ENCODE peak calls at places on chromosomes 3 and 15, in nine cellular contexts. W is activated CD4-positive, alpha-beta T cell treated with anti-CD3 and anti-CD28 coated beads, Interleukin-2, amount 50 U/mL, for 1 hour; Q is stimulated activated CD4-positive, alpha-beta T cell treated with anti-CD3 and anti-CD28 coated beads, TNF-alpha, amount 100 ng/mL, for 24 hours; V is adipocyte; A is Ammon's horn; B is stimulated activated naive CD4-positive, alpha-beta T cell; Z is CD4-positive, alpha-beta memory T cell; M is RKO; U is memory B cell. L is an unnamed sample.

GRCh38 chr3:188431553-188431952 is 277.6 kb downstream of the LPP start:
- DNase-seq in V (peak; percentile 65), W (no peak), B (no peak), Z (no peak), Q (no peak), A (no peak), U (no peak), M (no peak), L (peak; percentile 93)

GRCh38 chr3:138442433-138442832 is 8.0 kb downstream of the ESYT3 start:
- DNase-seq in A (no peak), Q (no peak), V (peak; percentile 32), B (no peak), M (peak; percentile 35), W (no peak), U (no peak), Z (no peak), L (peak; percentile 61)

GRCh38 chr15:24054547-24055245 is 367.6 kb upstream of the NDN start:
- DNase-seq in B (no peak), A (no peak), Q (no peak), V (no peak), W (no peak), U (no peak), Z (no peak), M (no peak), L (no peak)

GRCh38 chr15:63835211-63835568 is 1.4 kb upstream of the HERC1 start:
- DNase-seq in B (no peak), U (no peak), Q (no peak), V (no peak), M (no peak), Z (no peak), W (no peak), A (no peak), L (no peak)

GRCh38 chr3:167493240-167493639 is 19.4 kb upstream of the SERPINI2 start:
- DNase-seq in Z (no peak), A (no peak), U (no peak), W (no peak), V (no peak), B (no peak), M (peak; percentile 16), Q (no peak), L (peak; percentile 4)

GRCh38 chr15:96273317-96274086 is 57.0 kb upstream of the NR2F2 start:
- DNase-seq in B (no peak), U (no peak), A (no peak), Z (no peak), Q (peak; percentile 12), M (peak; percentile 76), W (no peak), V (peak; percentile 57), L (peak; percentile 100)

GRCh38 chr15:36612063-36612788 is 32.8 kb downstream of the CDIN1 start:
- DNase-seq in W (no peak), Q (no peak), A (no peak), U (no peak), V (peak; percentile 58), B (no peak), Z (no peak), M (peak; percentile 80), L (peak; percentile 96)

GRCh38 chr15:96348112-96349027 is 17.9 kb downstream of the NR2F2 start:
- DNase-seq in U (no peak), B (no peak), Q (no peak), Z (no peak), M (no peak), A (no peak), V (no peak), W (no peak), L (peak; percentile 55)

GRCh38 chr3:144018776-144019175 is 47.2 kb downstream of the DIPK2A start:
- DNase-seq in B (no peak), Z (no peak), Q (no peak), V (peak; percentile 72), U (no peak), W (no peak), M (no peak), A (no peak), L (peak; percentile 83)

GRCh38 chr15:29449136-29449535 is 179.5 kb upstream of the NSMCE3 start:
- DNase-seq in V (peak; percentile 15), Q (no peak), M (peak; percentile 20), W (no peak), A (no peak), Z (no peak), U (no peak), B (no peak), L (no peak)

GRCh38 chr3:171506743-171507319 is 46.6 kb upstream of the TNIK start:
- DNase-seq in W (no peak), V (peak; percentile 18), U (no peak), M (no peak), Z (no peak), Q (no peak), B (no peak), A (no peak), L (peak; percentile 46)

GRCh38 chr15:70262591-70263274 is 165.0 kb upstream of the TLE3 start:
- DNase-seq in Z (no peak), A (peak; percentile 61), V (no peak), B (no peak), M (no peak), U (no peak), W (no peak), Q (no peak), L (no peak)

GRCh38 chr3:13299531-13300155 is 120.5 kb downstream of the NUP210 start:
- DNase-seq in U (no peak), W (no peak), B (no peak), Z (no peak), V (no peak), M (no peak), Q (no peak), A (no peak), L (no peak)

GRCh38 chr15:25787855-25788521 is 75.1 kb downstream of the ATP10A start:
- DNase-seq in A (no peak), Q (no peak), Z (no peak), B (no peak), V (peak; percentile 20), M (peak; percentile 7), W (no peak), U (no peak), L (peak; percentile 3)

GRCh38 chr3:172132159-172132586 is 92.8 kb downstream of the FNDC3B start:
- DNase-seq in Z (peak; percentile 33), M (no peak), B (no peak), V (no peak), W (no peak), Q (no peak), U (no peak), A (no peak), L (no peak)

GRCh38 chr3:185059766-185060165 is 93.1 kb downstream of the C3orf70 start:
- DNase-seq in Q (no peak), B (no peak), V (no peak), W (no peak), M (no peak), A (no peak), Z (no peak), U (no peak), L (no peak)

GRCh38 chr3:38521391-38521987 is 25.3 kb downstream of the EXOG start:
- DNase-seq in Z (peak; percentile 54), B (peak; percentile 55), W (peak; percentile 56), Q (peak; percentile 51), A (peak; percentile 86), M (peak; percentile 75), V (peak; percentile 85), U (peak; percentile 56), L (peak; percentile 75)

GRCh38 chr3:52834871-52835501 is at the start of gene MUSTN1:
- DNase-seq in A (no peak), B (no peak), Z (no peak), Q (no peak), W (no peak), V (peak; percentile 27), U (no peak), M (no peak), L (no peak)

GRCh38 chr15:63772531-63772930 is 61.2 kb downstream of the HERC1 start:
- DNase-seq in W (no peak), B (no peak), Z (no peak), M (no peak), V (peak; percentile 22), Q (no peak), U (no peak), A (no peak), L (no peak)

GRCh38 chr3:132652640-132653270 is 6.9 kb downstream of the ACAD11 start:
- DNase-seq in M (no peak), Q (no peak), B (no peak), V (peak; percentile 16), W (no peak), Z (no peak), U (no peak), A (no peak), L (no peak)

GRCh38 chr3:122324871-122325323 is at the start of gene CSTA:
- DNase-seq in M (no peak), Q (no peak), V (no peak), Z (no peak), W (no peak), A (no peak), B (no peak), U (no peak), L (peak; percentile 98)

GRCh38 chr15:96361309-96362000 is 31.0 kb downstream of the NR2F2 start:
- DNase-seq in U (no peak), V (no peak), A (no peak), B (no peak), Q (no peak), M (no peak), W (no peak), Z (no peak), L (no peak)

GRCh38 chr3:100316656-100317069 is 17.9 kb upstream of the NIT2 start:
- DNase-seq in U (peak; percentile 23), B (peak; percentile 10), Q (peak; percentile 14), Z (peak; percentile 42), A (peak; percentile 59), V (peak; percentile 83), W (peak; percentile 13), M (peak; percentile 76), L (peak; percentile 64)

GRCh38 chr15:70854669-70854976 is 666 bp upstream of the LARP6 start:
- DNase-seq in A (peak; percentile 52), B (no peak), Z (no peak), U (no peak), Q (no peak), V (peak; percentile 54), W (no peak), M (no peak), L (peak; percentile 51)

GRCh38 chr3:45642731-45643152 is 46.5 kb upstream of the SACM1L start:
- DNase-seq in U (no peak), W (no peak), M (no peak), Q (no peak), A (no peak), B (no peak), Z (no peak), V (no peak), L (no peak)